ENCODE peak calls at places on chromosome 4, in seven cellular contexts. P is tibial artery; N is astrocyte of the spinal cord; Q is HCT116; R is HT-29; S is activated CD4-positive, alpha-beta T cell treated with anti-CD3 and anti-CD28 coated beads, Interleukin-2, amount 10 ng/mL, durations not matched to agents 7 days and 5 days; Z is C1 segment of cervical spinal cord. F is an unnamed sample.

GRCh38 chr4:111689214-111689613 is 456.0 kb upstream of the FAM241A start:
- DNase-seq in P (peak; percentile 43), N (peak; percentile 45), Q (no peak), R (peak; percentile 4), S (no peak), Z (no peak), F (no peak)

GRCh38 chr4:141914746-141915145 is 278.4 kb downstream of the IL15 start:
- DNase-seq in P (no peak), N (no peak), Q (no peak), R (no peak), S (no peak), Z (no peak), F (no peak)

GRCh38 chr4:2067446-2068197 is 8.5 kb downstream of the NAT8L start:
- DNase-seq in P (no peak), N (no peak), Q (no peak), R (no peak), S (no peak), Z (no peak), F (no peak)

GRCh38 chr4:181301735-181302380 is 941.3 kb upstream of the TENM3 start:
- DNase-seq in P (no peak), N (peak; percentile 2), Q (peak; percentile 41), R (peak; percentile 58), S (peak; percentile 20), Z (no peak), F (peak; percentile 34)

GRCh38 chr4:96691496-96691895 is 851.6 kb downstream of the PDHA2 start:
- DNase-seq in P (no peak), N (no peak), Q (no peak), R (no peak), S (no peak), Z (no peak), F (no peak)

GRCh38 chr4:168540086-168540864 is 43.4 kb downstream of the PALLD start:
- DNase-seq in P (no peak), N (peak; percentile 92), Q (peak; percentile 89), R (no peak), S (no peak), Z (no peak), F (peak; percentile 26)

GRCh38 chr4:7393491-7394183 is 41.1 kb downstream of the PSAPL1 start:
- DNase-seq in P (no peak), N (no peak), Q (no peak), R (no peak), S (no peak), Z (no peak), F (no peak)

GRCh38 chr4:186825069-186825468 is 101.4 kb upstream of the FAT1 start:
- DNase-seq in P (no peak), N (no peak), Q (peak; percentile 82), R (no peak), S (no peak), Z (no peak), F (no peak)

GRCh38 chr4:153211986-153212720 is 7.9 kb downstream of the TRIM2 start:
- DNase-seq in P (no peak), N (peak; percentile 40), Q (no peak), R (no peak), S (no peak), Z (no peak), F (no peak)

GRCh38 chr4:117783716-117784115 is 250.6 kb upstream of the NDST3 start:
- DNase-seq in P (no peak), N (peak; percentile 63), Q (no peak), R (no peak), S (no peak), Z (no peak), F (no peak)

GRCh38 chr4:83013420-83013867 is 2.8 kb upstream of the LIN54 start:
- DNase-seq in P (no peak), N (no peak), Q (no peak), R (no peak), S (no peak), Z (no peak), F (no peak)

F was measured in ELF-1.